ENCODE peak calls at places on chromosomes 4 and X, in four cellular contexts. B is adipocyte, K is aorta, T is lower lobe of right lung. I is an unnamed sample.

GRCh38 chrX:109954333-109954732 is 48.6 kb upstream of the TMEM164 start:
- DNase-seq in B (no peak), K (no peak), T (no peak), I (no peak)

GRCh38 chrX:30831082-30831481 is 58.0 kb downstream of the TAB3 start:
- DNase-seq in B (no peak), K (no peak), T (no peak), I (no peak)

GRCh38 chrX:80334583-80334982 is 85.7 kb upstream of the TENT5D start:
- DNase-seq in B (no peak), K (no peak), T (no peak), I (no peak)

GRCh38 chr4:141154725-141155124 is 21.5 kb upstream of the RNF150 start:
- DNase-seq in B (no peak), K (no peak), T (no peak), I (no peak)

GRCh38 chrX:101785142-101785541 is 125.5 kb upstream of the ARMCX2 start:
- DNase-seq in B (no peak), K (no peak), T (no peak), I (no peak)

GRCh38 chr4:47075241-47075640 is 43.9 kb downstream of the GABRB1 start:
- DNase-seq in B (peak; percentile 53), K (no peak), T (no peak), I (no peak)

GRCh38 chr4:135354876-135355275 is 1153.3 kb upstream of the PABPC4L start:
- DNase-seq in B (peak; percentile 71), K (no peak), T (no peak), I (peak; percentile 2)

GRCh38 chr4:169143335-169143734 is 127.4 kb downstream of the SH3RF1 start:
- DNase-seq in B (no peak), K (no peak), T (no peak), I (no peak)

GRCh38 chrX:151177141-151178027 is 1.0 kb downstream of the GPR50 start:
- DNase-seq in B (no peak), K (peak; percentile 73), T (no peak), I (no peak)

GRCh38 chrX:151180400-151180799 is 4.0 kb downstream of the GPR50 start:
- DNase-seq in B (no peak), K (peak; percentile 65), T (no peak), I (no peak)

GRCh38 chrX:151181088-151181487 is 4.7 kb downstream of the GPR50 start:
- DNase-seq in B (no peak), K (peak; percentile 58), T (no peak), I (no peak)

GRCh38 chrX:151176351-151176750 is at the start of gene GPR50:
- DNase-seq in B (no peak), K (no peak), T (no peak), I (no peak)

DNA sequence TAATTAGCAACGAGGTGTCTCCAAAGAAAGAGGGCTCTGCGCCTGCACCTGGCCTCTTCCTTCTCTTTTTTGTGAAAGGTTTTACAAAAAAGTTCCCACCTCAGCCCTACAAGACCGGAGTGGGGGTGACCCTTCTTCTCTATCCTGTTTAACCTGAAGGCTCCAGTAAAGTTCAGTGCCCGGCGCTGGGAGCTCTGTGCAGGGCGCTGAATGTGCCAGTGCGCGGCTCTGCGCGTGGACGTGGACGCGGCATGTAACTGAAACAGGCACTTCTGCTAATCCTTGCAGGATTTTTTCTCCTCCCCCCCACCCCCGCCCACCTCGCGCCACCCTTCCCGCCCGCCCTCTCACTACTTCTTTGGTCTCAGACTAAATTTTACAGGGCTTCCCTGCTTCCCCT is 2.4 kb downstream of the GPR50 start:
- DNase-seq in B (no peak), K (no peak), T (no peak), I (no peak)
- H3K4me3 ChIP-seq in B (no peak overlapping the region), K (no peak overlapping the region), T (no peak overlapping the region), I (no peak overlapping the region)

GRCh38 chr4:101104264-101105052 is 242.9 kb downstream of the PPP3CA start:
- DNase-seq in B (no peak), K (no peak), T (no peak), I (no peak)
- H3K4me3 ChIP-seq in B (no peak overlapping the region), K (no peak overlapping the region), T (no peak overlapping the region), I (no peak overlapping the region)

DNA sequence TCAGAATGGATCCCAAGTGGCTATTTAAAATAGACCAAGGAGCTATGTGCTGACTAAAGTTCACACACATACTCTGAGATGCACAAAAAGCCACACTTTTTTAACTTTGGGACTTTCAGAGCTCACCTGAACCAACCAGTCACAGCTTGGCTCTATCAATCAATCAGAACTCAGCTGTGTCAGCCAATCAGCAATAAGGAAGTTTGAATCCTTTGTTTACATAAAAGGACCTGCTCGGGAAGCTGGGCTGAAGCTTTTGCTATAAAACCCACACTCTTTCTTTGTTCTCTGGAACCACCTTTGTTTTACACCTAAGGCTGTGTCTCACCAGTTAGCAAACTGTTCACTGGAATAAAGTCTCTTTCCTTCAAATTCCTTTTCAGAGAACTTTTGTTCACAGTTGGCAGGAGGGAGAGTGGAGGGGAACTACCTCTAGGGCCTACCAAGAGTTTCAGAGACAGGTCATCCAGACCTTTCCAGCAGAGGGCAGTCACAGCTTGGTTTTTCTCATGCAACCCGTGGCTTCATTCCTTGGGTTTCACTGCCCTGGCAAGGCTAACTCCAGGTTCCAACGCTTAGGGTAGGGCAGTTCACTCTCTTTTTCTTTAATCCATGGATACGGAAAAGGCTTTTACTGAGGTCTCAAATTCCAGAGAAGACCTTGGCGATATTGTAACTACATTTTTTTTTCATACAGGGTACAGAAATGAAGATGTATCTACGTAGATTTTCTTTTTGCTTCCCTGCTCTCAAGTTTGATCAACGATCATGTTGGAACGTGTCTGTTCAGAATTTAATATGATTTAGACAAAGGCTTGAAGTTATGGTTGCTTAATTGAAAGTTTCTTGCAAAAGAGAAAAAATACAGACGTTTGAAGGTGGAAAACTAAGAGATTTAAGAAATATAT is 80.7 kb downstream of the GPRIN3 start:
- DNase-seq in B (peak; percentile 92), K (peak; percentile 78), T (peak; percentile 67), I (peak; percentile 73)
- H3K4me3 ChIP-seq in B (peak overlapping the region; percentile 56), K (no peak overlapping the region), T (no peak overlapping the region), I (no peak overlapping the region)

GRCh38 chrX:10166731-10167149 is 10.0 kb downstream of the CLCN4 start:
- DNase-seq in B (no peak), K (no peak), T (peak; percentile 66), I (no peak)

GRCh38 chrX:10164879-10165278 is 8.1 kb downstream of the CLCN4 start:
- DNase-seq in B (no peak), K (no peak), T (no peak), I (no peak)

GRCh38 chrX:10167573-10167972 is 10.8 kb downstream of the CLCN4 start:
- DNase-seq in B (no peak), K (no peak), T (no peak), I (no peak)

GRCh38 chrX:10166248-10166716 is 9.5 kb downstream of the CLCN4 start:
- DNase-seq in B (no peak), K (no peak), T (no peak), I (no peak)

DNA sequence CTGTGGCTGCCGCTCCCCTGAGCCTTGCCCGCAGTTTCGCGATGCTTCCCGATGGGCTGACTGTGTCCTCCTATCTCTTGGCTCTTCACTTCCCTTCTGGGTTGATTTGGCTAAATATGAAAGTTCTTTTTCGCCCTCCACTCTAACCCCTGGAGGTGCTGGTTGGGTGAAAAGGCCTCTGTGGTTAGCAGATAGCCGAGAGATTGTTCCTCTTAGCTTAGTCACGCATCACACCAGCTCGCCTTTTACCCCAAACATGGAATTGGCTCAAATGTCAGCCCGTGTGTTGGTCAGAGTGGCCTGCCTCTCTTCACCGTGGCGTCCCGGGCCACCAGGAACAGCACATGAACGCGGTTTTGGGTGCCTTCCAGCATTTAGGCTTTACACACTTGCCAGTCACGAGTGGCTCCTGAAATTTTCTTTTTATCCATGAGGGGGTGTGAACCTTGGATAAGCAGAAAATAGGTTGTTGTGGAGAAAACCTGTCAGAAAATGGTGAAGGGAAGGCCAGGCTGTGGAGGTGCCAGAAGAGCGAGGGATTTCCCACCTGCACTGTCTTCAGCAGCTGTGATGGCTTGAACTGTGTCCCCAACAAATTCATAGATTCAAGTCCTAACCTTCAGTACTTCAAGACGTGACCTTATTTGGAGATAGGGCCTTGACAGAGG is 8.9 kb downstream of the CLCN4 start:
- DNase-seq in B (no peak), K (no peak), T (peak; percentile 57), I (no peak)
- H3K4me3 ChIP-seq in B (no peak overlapping the region), K (no peak overlapping the region), T (no peak overlapping the region), I (no peak overlapping the region)

GRCh38 chr4:174136013-174136412 is 147.5 kb downstream of the FBXO8 start:
- DNase-seq in B (peak; percentile 68), K (no peak), T (no peak), I (peak; percentile 77)
- H3K4me3 ChIP-seq in B (peak overlapping the region; percentile 77), K (peak overlapping the region; percentile 2), T (peak overlapping the region; percentile 12), I (peak overlapping the region; percentile 46)

DNA sequence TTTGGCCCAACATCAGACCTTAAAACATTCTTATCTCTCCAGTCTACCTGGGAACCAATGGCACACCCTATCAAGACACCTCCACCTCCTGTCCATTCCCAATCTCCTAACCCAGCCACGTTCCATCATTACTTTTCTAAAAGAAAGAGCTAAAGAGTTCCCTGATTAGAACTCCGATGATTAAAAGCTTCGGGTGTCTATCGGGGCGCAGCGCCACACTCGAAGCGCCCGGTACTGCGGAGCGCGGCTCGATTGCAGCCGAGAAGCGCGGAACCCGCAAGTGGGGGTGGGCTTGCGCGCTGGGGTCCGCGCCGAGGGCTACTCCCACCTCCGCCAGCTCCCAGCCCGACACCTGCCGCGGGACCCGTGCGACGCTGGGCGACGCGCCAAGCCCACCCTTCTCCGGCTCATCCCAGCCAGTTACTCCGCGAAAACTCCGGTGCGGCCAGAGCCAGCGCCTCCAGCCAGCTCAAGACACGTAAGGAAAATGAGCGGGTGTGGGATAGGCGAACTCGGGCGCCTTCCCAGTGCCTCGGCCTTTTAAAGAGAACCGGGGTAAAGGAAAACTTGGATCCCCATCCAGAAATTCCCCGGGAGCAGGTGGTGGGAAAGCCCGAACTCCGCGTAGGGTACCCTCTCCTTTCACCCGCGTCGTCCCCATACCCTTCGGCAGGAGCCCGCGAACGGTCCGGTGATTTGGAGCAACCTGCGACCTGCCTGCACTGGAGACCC is 601 bp downstream of the NPY1R start:
- DNase-seq in B (peak; percentile 27), K (peak; percentile 82), T (peak; percentile 46), I (peak; percentile 34)
- H3K4me3 ChIP-seq in B (peak overlapping the region; percentile 83), K (peak overlapping the region; percentile 97), T (peak overlapping the region; percentile 63), I (peak overlapping the region; percentile 61)

GRCh38 chrX:45986971-45987370 is 558.2 kb downstream of the ZNF674 start:
- DNase-seq in B (peak; percentile 5), K (no peak), T (no peak), I (no peak)
- H3K4me3 ChIP-seq in B (no peak overlapping the region), K (no peak overlapping the region), T (no peak overlapping the region), I (no peak overlapping the region)

GRCh38 chrX:120604359-120604782 is 470 bp downstream of the MCTS1 start:
- DNase-seq in B (peak; percentile 45), K (no peak), T (no peak), I (peak; percentile 68)

DNA sequence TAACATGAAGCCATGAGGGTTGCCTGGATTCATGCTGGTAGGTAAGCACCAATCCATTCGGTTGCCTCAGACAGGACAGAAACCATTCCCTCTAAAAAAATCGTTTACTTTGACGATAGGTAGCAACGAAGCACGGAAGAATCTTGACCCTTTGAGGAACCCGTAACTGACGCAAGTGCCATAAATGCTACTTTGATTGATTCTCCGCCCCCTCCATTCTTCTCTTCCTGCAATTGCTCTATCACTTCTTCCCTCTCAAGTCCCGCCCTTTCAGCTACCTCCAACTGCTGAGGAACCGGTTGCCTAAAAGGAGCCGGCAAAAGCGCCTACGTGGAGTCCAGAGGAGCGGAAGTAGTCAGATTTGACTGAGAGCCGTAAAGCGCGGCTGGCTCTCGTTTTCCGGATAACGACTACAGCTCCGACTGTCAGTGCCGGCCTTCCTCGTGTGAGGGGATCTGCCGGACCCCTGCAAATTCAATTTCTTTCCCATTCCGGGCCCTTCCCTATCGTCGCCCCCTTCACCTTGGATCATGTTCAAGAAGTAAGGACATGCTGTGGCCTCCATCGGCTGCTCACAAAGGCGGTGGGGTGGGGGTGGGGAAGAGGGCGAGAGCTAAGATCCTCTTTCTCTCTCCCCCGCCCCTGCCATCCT is at the start of gene MCTS1:
- DNase-seq in B (peak; percentile 89), K (peak; percentile 91), T (peak; percentile 88), I (peak; percentile 96)
- H3K4me3 ChIP-seq in B (peak within 1 kb of the TSS; percentile 85), K (peak within 1 kb of the TSS; percentile 62), T (peak within 1 kb of the TSS; percentile 69), I (peak within 1 kb of the TSS; percentile 71)

GRCh38 chr4:7190668-7191545 is 1.4 kb upstream of the SORCS2 start:
- DNase-seq in B (no peak), K (peak; percentile 22), T (peak; percentile 10), I (no peak)
- H3K4me3 ChIP-seq in B (no peak overlapping the region), K (no peak overlapping the region), T (no peak overlapping the region), I (no peak overlapping the region)